ENCODE peak calls at places on chromosome X, in five cellular contexts. X, Y, A, B and M are unnamed samples.

GRCh38 chrX:114344756-114345155 is 239.1 kb upstream of the HTR2C start:
- DNase-seq in A (no peak), X (no peak), Y (no peak), B (peak; percentile 22), M (no peak)

GRCh38 chrX:45009371-45010000 is 136.5 kb downstream of the KDM6A start:
- DNase-seq in A (no peak), B (peak; percentile 66), X (no peak), Y (peak; percentile 11), M (no peak)

GRCh38 chrX:44314855-44315254 is 28.6 kb downstream of the EFHC2 start:
- DNase-seq in X (no peak), B (no peak), A (no peak), Y (no peak), M (no peak)

GRCh38 chrX:95058815-95059214 is 1384.8 kb downstream of the FAM133A start:
- DNase-seq in X (no peak), Y (peak; percentile 60), B (peak; percentile 58), A (no peak), M (no peak)

GRCh38 chrX:28278236-28278635 is 297.0 kb upstream of the DCAF8L1 start:
- DNase-seq in B (no peak), A (no peak), X (no peak), Y (no peak), M (no peak)

GRCh38 chrX:153556767-153557166 is 39.3 kb downstream of the ATP2B3 start:
- DNase-seq in Y (no peak), B (no peak), X (no peak), A (no peak), M (no peak)

GRCh38 chrX:18448416-18448815 is 23.0 kb downstream of the CDKL5 start:
- DNase-seq in B (peak; percentile 33), Y (no peak), X (no peak), A (no peak), M (no peak)

GRCh38 chrX:120560405-120560841 is 339 bp downstream of the CUL4B start:
- DNase-seq in B (peak; percentile 39), Y (no peak), X (peak; percentile 49), A (no peak), M (no peak)

GRCh38 chrX:6472652-6473342 is 62.1 kb downstream of the VCX3A start:
- DNase-seq in Y (no peak), A (no peak), B (no peak), X (no peak), M (no peak)

GRCh38 chrX:68995780-68996551 is 167.1 kb downstream of the EFNB1 start:
- DNase-seq in A (peak; percentile 64), X (peak; percentile 26), B (peak; percentile 78), Y (no peak), M (no peak)

GRCh38 chrX:2192584-2193272 is 308.0 kb downstream of the DHRSX start:
- DNase-seq in X (no peak), Y (no peak), B (no peak), A (no peak), M (no peak)
- TF ChIP-seq CTCF in X (no peak), Y (no peak), B (no peak), A (no peak), M (no peak)

GRCh38 chrX:9529223-9529622 is 64.4 kb downstream of the TBL1X start:
- DNase-seq in X (no peak), A (no peak), Y (no peak), B (no peak), M (no peak)

GRCh38 chrX:9532349-9532748 is 67.5 kb downstream of the TBL1X start:
- DNase-seq in A (no peak), X (no peak), Y (no peak), B (peak; percentile 23), M (no peak)

GRCh38 chrX:9528498-9528897 is 63.6 kb downstream of the TBL1X start:
- DNase-seq in Y (no peak), B (no peak), A (no peak), X (no peak), M (no peak)

GRCh38 chrX:9533611-9534010 is 68.8 kb downstream of the TBL1X start:
- DNase-seq in X (no peak), A (no peak), B (no peak), Y (no peak), M (no peak)

DNA sequence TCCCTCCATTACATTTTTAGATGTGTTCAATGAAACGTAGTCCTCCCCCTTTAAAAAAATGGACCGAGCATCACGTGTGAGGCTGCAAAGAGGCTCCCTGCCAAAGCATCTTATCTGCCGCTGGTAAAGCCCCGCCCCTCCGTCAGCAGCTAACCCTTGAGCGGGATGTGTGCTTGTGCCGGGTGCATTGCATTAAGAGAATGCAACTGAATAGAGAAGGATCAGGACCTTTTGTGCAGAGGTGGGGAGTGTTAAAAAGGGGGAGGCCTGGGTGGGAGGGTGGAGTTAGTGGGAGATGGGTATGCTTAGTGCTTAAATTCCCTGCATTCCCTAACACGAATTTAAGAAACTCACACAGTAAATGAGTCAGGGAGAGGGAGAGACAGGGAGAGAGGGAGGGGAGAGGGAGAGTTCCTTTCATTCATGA is 66.0 kb downstream of the TBL1X start:
- DNase-seq in B (peak; percentile 88), Y (peak; percentile 88), A (peak; percentile 79), X (peak; percentile 78), M (peak; percentile 31)
- H3K4me3 ChIP-seq in B (no peak overlapping the region), Y (no peak overlapping the region), A (no peak overlapping the region), X (no peak overlapping the region), M (no peak overlapping the region)

GRCh38 chrX:100636321-100636991 is at the start of gene TSPAN6:
- DNase-seq in B (peak; percentile 84), A (peak; percentile 85), X (peak; percentile 83), Y (peak; percentile 50), M (peak; percentile 78)
- TF ChIP-seq CTCF in B (peak; percentile 66), A (peak; percentile 45), X (peak; percentile 31), Y (peak; percentile 61), M (peak; percentile 50)

DNA sequence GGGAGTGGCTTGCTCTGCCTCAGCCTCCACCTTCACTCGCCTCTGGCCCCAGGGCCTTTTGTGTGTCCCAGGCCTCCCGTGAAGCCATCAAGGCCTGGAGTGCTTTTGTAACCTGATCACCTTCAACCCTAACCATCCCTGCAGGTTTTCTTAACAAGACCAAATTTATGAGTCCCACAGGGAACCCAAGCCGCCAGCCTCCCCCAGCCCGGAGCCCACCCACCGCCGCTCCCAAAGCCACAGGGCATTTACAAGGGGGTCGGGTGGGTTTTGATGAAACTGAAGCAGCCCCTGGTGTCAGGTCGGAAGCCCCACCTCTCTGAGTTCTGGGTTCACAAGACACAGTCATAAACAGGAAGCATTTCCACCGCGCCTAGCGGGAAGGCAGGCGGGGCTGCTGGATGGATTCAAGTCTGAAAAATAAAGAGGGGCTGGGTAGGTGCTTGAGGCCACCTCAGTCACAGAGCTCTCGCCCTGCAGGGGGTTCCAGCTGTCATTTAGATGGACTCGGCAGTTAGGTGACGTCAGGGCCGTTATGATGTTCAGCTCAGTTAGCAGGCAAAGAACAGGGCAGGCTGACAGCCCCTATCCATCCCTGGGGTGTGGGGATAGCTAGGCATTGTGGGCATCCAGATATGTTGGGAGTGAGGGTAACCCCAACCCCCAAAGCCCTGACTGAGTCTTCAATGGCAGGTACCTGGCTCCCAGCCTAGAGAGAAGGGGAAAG is 128.5 kb downstream of the BCOR start:
- DNase-seq in A (no peak), Y (no peak), X (no peak), B (no peak), M (no peak)
- H3K4me3 ChIP-seq in A (no peak overlapping the region), Y (no peak overlapping the region), X (no peak overlapping the region), B (no peak overlapping the region), M (no peak overlapping the region)

DNA sequence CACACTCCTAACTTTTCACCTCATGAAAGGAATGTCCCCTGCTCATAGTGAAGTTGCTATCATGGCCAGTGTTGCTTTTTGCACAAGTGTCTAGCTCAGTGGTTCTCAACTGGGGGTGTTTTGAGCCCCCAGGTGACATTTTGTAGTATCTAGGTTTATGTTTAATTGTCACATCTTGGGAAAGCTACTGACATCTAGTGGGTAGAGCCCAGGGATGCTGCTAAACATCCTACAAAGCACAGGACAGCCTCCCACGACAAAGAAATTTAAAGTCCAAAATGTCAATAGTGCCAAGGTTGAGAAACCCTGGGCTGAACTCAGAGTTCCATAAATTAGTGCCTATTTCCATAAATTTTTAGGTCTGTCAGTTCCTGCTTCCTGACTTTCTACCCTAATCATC is 70.7 kb upstream of the HCCS start:
- DNase-seq in X (no peak), A (no peak), Y (no peak), B (no peak), M (no peak)
- TF ChIP-seq CTCF in X (no peak), A (no peak), Y (no peak), B (no peak), M (no peak)